ENCODE peak calls at places on chromosome 1, in six cellular contexts. V is GM20000; H is A549; L is COR-L47; C is activated CD4-positive, alpha-beta T cell treated with anti-CD3 and anti-CD28 coated beads for 48 hours; E is GM12892. Q is an unnamed sample.
A peak's percentile ranks its signal among the peaks of the same experiment; 100 is the strongest.

GRCh38 chr1:46804027-46804889 is 5.4 kb downstream of the CYP4B1 start:
- DNase-seq in E (no peak), V (no peak), C (no peak), H (no peak), L (no peak), Q (no peak)

GRCh38 chr1:79295967-79296366 is 289.4 kb upstream of the ADGRL4 start:
- DNase-seq in C (no peak), V (no peak), L (no peak), E (no peak), H (no peak), Q (no peak)

GRCh38 chr1:16075337-16076002 is 2.0 kb upstream of the FAM131C start:
- DNase-seq in L (no peak), V (no peak), C (no peak), H (no peak), E (no peak), Q (no peak)

GRCh38 chr1:188070848-188071247 is 1242.1 kb downstream of the PLA2G4A start:
- DNase-seq in H (peak; percentile 6), L (no peak), V (no peak), E (no peak), C (no peak), Q (no peak)

GRCh38 chr1:170530972-170531757 is 801 bp upstream of the GORAB start:
- DNase-seq in E (no peak), H (peak; percentile 10), C (peak; percentile 13), L (no peak), V (no peak), Q (no peak)

GRCh38 chr1:156559797-156560112 is 12.6 kb downstream of the IQGAP3 start:
- DNase-seq in V (no peak), C (no peak), H (no peak), E (no peak), L (no peak), Q (no peak)

GRCh38 chr1:31389616-31390015 is 16.7 kb upstream of the FABP3 start:
- DNase-seq in E (no peak), H (no peak), L (no peak), V (no peak), C (no peak), Q (no peak)

GRCh38 chr1:206722751-206723499 is 38.2 kb downstream of the MAPKAPK2 start:
- DNase-seq in H (no peak), E (no peak), C (no peak), V (no peak), L (no peak), Q (no peak)

GRCh38 chr1:222301653-222302052 is 246.3 kb downstream of the HHIPL2 start:
- DNase-seq in E (no peak), V (no peak), L (no peak), C (no peak), H (no peak), Q (no peak)

GRCh38 chr1:112247036-112247597 is 148.9 kb upstream of the CTTNBP2NL start:
- DNase-seq in L (peak; percentile 91), V (no peak), E (no peak), H (no peak), C (no peak), Q (no peak)

GRCh38 chr1:84887261-84887934 is 5.6 kb downstream of the LPAR3 start:
- DNase-seq in L (no peak), C (no peak), V (no peak), H (no peak), E (no peak), Q (no peak)

GRCh38 chr1:23108918-23109533 is 59.6 kb downstream of the LUZP1 start:
- DNase-seq in H (no peak), V (no peak), C (peak; percentile 52), L (no peak), E (no peak), Q (no peak)

GRCh38 chr1:21323091-21323490 is 32.8 kb upstream of the ECE1 start:
- DNase-seq in H (no peak), L (no peak), V (no peak), E (no peak), C (no peak), Q (no peak)

GRCh38 chr1:74508449-74508848 is 4.0 kb downstream of the LRRC53 start:
- DNase-seq in L (no peak), H (no peak), C (no peak), E (no peak), V (no peak), Q (no peak)

GRCh38 chr1:242205622-242206489 is 207.0 kb upstream of the MAP1LC3C start:
- DNase-seq in H (no peak), L (no peak), V (no peak), E (no peak), C (no peak), Q (no peak)

GRCh38 chr1:11204396-11205190 is 15.4 kb downstream of the ANGPTL7 start:
- DNase-seq in V (no peak), E (no peak), C (no peak), H (no peak), L (no peak), Q (no peak)

GRCh38 chr1:111769517-111770146 is 13.9 kb downstream of the DDX20 start:
- DNase-seq in E (no peak), C (peak; percentile 52), V (peak; percentile 62), H (peak; percentile 63), L (peak; percentile 45), Q (no peak)

GRCh38 chr1:20079661-20080305 is 9.8 kb downstream of the PLA2G5 start:
- DNase-seq in V (no peak), C (no peak), H (no peak), E (no peak), L (no peak), Q (no peak)

GRCh38 chr1:184639205-184639604 is 115.5 kb downstream of the EDEM3 start:
- DNase-seq in V (no peak), E (no peak), L (no peak), H (no peak), C (no peak), Q (no peak)

GRCh38 chr1:31354266-31354665 is 18.6 kb downstream of the FABP3 start:
- DNase-seq in L (no peak), C (no peak), H (no peak), V (no peak), E (no peak), Q (no peak)

GRCh38 chr1:9687120-9687875 is 35.8 kb downstream of the PIK3CD start:
- DNase-seq in V (peak; percentile 73), E (peak; percentile 62), C (peak; percentile 62), H (peak; percentile 56), L (peak; percentile 62), Q (peak; percentile 48)

GRCh38 chr1:156480411-156481192 is 20.0 kb downstream of the MEF2D start:
- DNase-seq in V (peak; percentile 86), L (no peak), E (peak; percentile 95), C (peak; percentile 85), H (peak; percentile 59), Q (peak; percentile 92)

GRCh38 chr1:53348491-53349368 is 20.9 kb upstream of the LRP8 start:
- DNase-seq in V (no peak), H (no peak), C (no peak), E (no peak), L (no peak), Q (no peak)

GRCh38 chr1:59215766-59216291 is 81.1 kb upstream of the FGGY start:
- DNase-seq in E (no peak), H (no peak), C (no peak), V (no peak), L (no peak), Q (no peak)

GRCh38 chr1:208682664-208683013 is 438.5 kb upstream of the PLXNA2 start:
- DNase-seq in C (no peak), E (no peak), L (no peak), V (no peak), H (no peak), Q (no peak)

GRCh38 chr1:165222580-165222979 is 133.9 kb downstream of the LMX1A start:
- DNase-seq in H (no peak), E (no peak), C (no peak), L (no peak), V (no peak), Q (no peak)

GRCh38 chr1:43708006-43708412 is 673 bp downstream of the ST3GAL3 start:
- DNase-seq in V (no peak), C (no peak), H (no peak), E (no peak), L (no peak), Q (no peak)

GRCh38 chr1:115184951-115185331 is 95.6 kb upstream of the TSPAN2 start:
- DNase-seq in L (no peak), E (no peak), V (no peak), C (no peak), H (peak; percentile 13), Q (no peak)

GRCh38 chr1:229714964-229715603 is 89.0 kb downstream of the URB2 start:
- DNase-seq in L (no peak), V (no peak), H (peak; percentile 57), C (peak; percentile 55), E (no peak), Q (no peak)

GRCh38 chr1:151494741-151495281 is 16.4 kb upstream of the CGN start:
- DNase-seq in H (peak; percentile 44), E (no peak), V (no peak), C (no peak), L (peak; percentile 13), Q (no peak)

GRCh38 chr1:22702671-22703070 is 8.0 kb upstream of the EPHB2 start:
- DNase-seq in C (no peak), H (no peak), V (no peak), L (no peak), E (no peak), Q (no peak)

GRCh38 chr1:70966018-70966638 is 81.5 kb downstream of the PTGER3 start:
- DNase-seq in E (no peak), H (peak; percentile 1), V (no peak), C (no peak), L (no peak), Q (no peak)

GRCh38 chr1:63087966-63088365 is 234.4 kb upstream of the FOXD3 start:
- DNase-seq in E (no peak), H (peak; percentile 12), V (no peak), L (peak; percentile 17), C (no peak), Q (no peak)

GRCh38 chr1:27343639-27344025 is 1.8 kb downstream of the SYTL1 start:
- DNase-seq in C (no peak), V (no peak), H (no peak), L (no peak), E (no peak), Q (no peak)

Q was measured in 8988T.